ENCODE peak calls at places on chromosome 16, in nine cellular contexts. F is GM20000; I is endothelial cell; V is mesendoderm; J is psoas muscle; Z is NCI-H1092; M is HFF-Myc; D is activated T-helper 1 cell treated with anti-CD3 and anti-CD28 coated beads, Interleukin-12 subunit alpha, Interleukin-12 subunit beta, Interleukin-2, Interleukin-4 antibody, amounts not matched to agents 30 ng/mL and 10 ng/mL and 1 ng/mL, durations not matched to agents 14 hours and 24 hours and 36 hours; N is naive thymus-derived CD4-positive, alpha-beta T cell. E is an unnamed sample.

GRCh38 chr16:14151256-14152030 is 80.3 kb downstream of the MRTFB start:
- DNase-seq in D (no peak), I (no peak), M (no peak), V (no peak), Z (no peak), J (no peak), F (no peak), N (no peak), E (no peak)

GRCh38 chr16:586645-587590 is 2.9 kb upstream of the RAB40C start:
- DNase-seq in D (no peak), I (no peak), Z (no peak), N (no peak), M (no peak), J (no peak), V (no peak), F (no peak), E (no peak)

GRCh38 chr16:1244881-1245280 is 4.4 kb downstream of the TPSAB1 start:
- DNase-seq in V (no peak), F (no peak), J (peak; percentile 51), I (no peak), M (no peak), Z (no peak), N (no peak), D (no peak), E (no peak)

GRCh38 chr16:31148281-31148728 is 1.6 kb downstream of the PRSS36 start:
- DNase-seq in J (no peak), V (no peak), I (no peak), Z (no peak), N (no peak), D (no peak), F (no peak), M (no peak), E (no peak)

GRCh38 chr16:89325861-89326471 is 108.5 kb downstream of the ZNF778 start:
- DNase-seq in I (no peak), D (no peak), J (peak; percentile 65), F (peak; percentile 68), V (no peak), N (no peak), M (no peak), Z (no peak), E (peak; percentile 19)

GRCh38 chr16:65314246-65315003 is 192.6 kb upstream of the CDH11 start:
- DNase-seq in F (no peak), V (no peak), J (no peak), N (no peak), D (no peak), Z (no peak), M (no peak), I (no peak), E (no peak)

GRCh38 chr16:82876951-82877350 is 250.2 kb downstream of the CDH13 start:
- DNase-seq in F (no peak), J (no peak), V (no peak), I (no peak), Z (no peak), N (no peak), M (no peak), D (no peak), E (no peak)

GRCh38 chr16:27408012-27408601 is 6.1 kb downstream of the IL21R start:
- DNase-seq in V (no peak), D (no peak), I (no peak), Z (no peak), M (no peak), N (peak; percentile 56), F (peak; percentile 42), J (no peak), E (no peak)

GRCh38 chr16:24198807-24199533 is 57.2 kb upstream of the CACNG3 start:
- DNase-seq in M (no peak), F (no peak), J (no peak), V (no peak), D (no peak), Z (no peak), I (no peak), N (no peak), E (no peak)

GRCh38 chr16:58096249-58096648 is 32.9 kb downstream of the CFAP20 start:
- DNase-seq in J (no peak), N (no peak), I (no peak), Z (no peak), V (no peak), D (no peak), M (no peak), F (no peak), E (no peak)

GRCh38 chr16:1708768-1709180 is 2.8 kb downstream of the MAPK8IP3 start:
- DNase-seq in N (no peak), Z (no peak), D (no peak), V (no peak), F (no peak), I (no peak), J (peak; percentile 70), M (no peak), E (no peak)

GRCh38 chr16:48210747-48211146 is 33.4 kb upstream of the LONP2 start:
- DNase-seq in J (no peak), V (no peak), Z (no peak), N (no peak), D (no peak), F (no peak), I (no peak), M (no peak), E (no peak)

GRCh38 chr16:66899310-66899944 is 19.1 kb downstream of the PDP2 start:
- DNase-seq in M (no peak), D (no peak), F (no peak), N (no peak), I (no peak), J (peak; percentile 59), Z (no peak), V (no peak), E (no peak)

GRCh38 chr16:86809458-86809955 is 231.2 kb downstream of the FOXL1 start:
- DNase-seq in Z (no peak), N (no peak), F (no peak), M (no peak), V (peak; percentile 36), I (no peak), D (no peak), J (no peak), E (no peak)

GRCh38 chr16:30051518-30051917 is 14.0 kb upstream of the ALDOA start:
- DNase-seq in Z (no peak), J (no peak), V (peak; percentile 86), D (no peak), I (no peak), M (no peak), N (no peak), F (no peak), E (no peak)

GRCh38 chr16:75758215-75758614 is 31.9 kb upstream of the CPHXL start:
- DNase-seq in D (no peak), J (no peak), N (no peak), Z (no peak), I (no peak), F (peak; percentile 10), V (no peak), M (no peak), E (no peak)

GRCh38 chr16:24151482-24151939 is 104.6 kb upstream of the CACNG3 start:
- DNase-seq in V (peak; percentile 67), Z (no peak), J (no peak), F (no peak), M (no peak), D (peak; percentile 1), I (peak; percentile 54), N (peak; percentile 24), E (no peak)

GRCh38 chr16:50235581-50235980 is 30.8 kb upstream of the ADCY7 start:
- DNase-seq in J (no peak), D (no peak), V (no peak), F (no peak), N (no peak), M (no peak), I (no peak), Z (no peak), E (no peak)

E was measured in NCI-H1694.